ENCODE peak calls at places on chromosome 17, in four cellular contexts. P, K, Z and F are unnamed samples.
A peak's percentile ranks its signal among the peaks of the same experiment; 100 is the strongest.

GRCh38 chr17:49223517-49224197 is 6.9 kb downstream of the PHOSPHO1 start:
- DNase-seq in P (peak; percentile 77), K (peak; percentile 73), Z (no peak), F (no peak)

GRCh38 chr17:2282297-2282873 is 21.2 kb downstream of the SMG6 start:
- DNase-seq in P (peak; percentile 63), K (no peak), Z (peak; percentile 93), F (peak; percentile 70)

GRCh38 chr17:46929413-46929812 is 6.5 kb downstream of the GOSR2 start:
- DNase-seq in P (no peak), K (no peak), Z (peak; percentile 26), F (no peak)

GRCh38 chr17:8226536-8227237 is 16.3 kb upstream of the AURKB start:
- DNase-seq in P (peak; percentile 94), K (peak; percentile 81), Z (peak; percentile 91), F (no peak)

GRCh38 chr17:77496831-77497577 is 356.2 kb downstream of the SEC14L1 start:
- DNase-seq in P (no peak), K (no peak), Z (no peak), F (no peak)

GRCh38 chr17:42682400-42683384 is at the start of gene CNTNAP1:
- DNase-seq in P (peak; percentile 89), K (peak; percentile 68), Z (peak; percentile 75), F (no peak)

GRCh38 chr17:49365667-49366066 is 3.6 kb upstream of the ZNF652 start:
- DNase-seq in P (peak; percentile 61), K (no peak), Z (peak; percentile 33), F (no peak)

GRCh38 chr17:19242323-19242722 is 5.2 kb downstream of the EPN2 start:
- DNase-seq in P (no peak), K (no peak), Z (no peak), F (no peak)

GRCh38 chr17:73581379-73581778 is 62.9 kb downstream of the SDK2 start:
- DNase-seq in P (no peak), K (no peak), Z (no peak), F (no peak)

GRCh38 chr17:45372325-45372869 is 55.6 kb upstream of the MAP3K14 start:
- DNase-seq in P (no peak), K (no peak), Z (peak; percentile 16), F (no peak)

GRCh38 chr17:55157165-55157564 is 107.6 kb upstream of the HLF start:
- DNase-seq in P (no peak), K (no peak), Z (peak; percentile 23), F (no peak)

GRCh38 chr17:3754458-3755334 is 31.0 kb downstream of the HASPIN start:
- DNase-seq in P (peak; percentile 95), K (peak; percentile 96), Z (no peak), F (no peak)

GRCh38 chr17:52470553-52470952 is 312.0 kb upstream of the CA10 start:
- DNase-seq in P (no peak), K (no peak), Z (no peak), F (no peak)

GRCh38 chr17:6755731-6756184 is at the start of gene XAF1:
- DNase-seq in P (no peak), K (peak; percentile 52), Z (peak; percentile 63), F (no peak)

GRCh38 chr17:79295307-79295706 is 220.7 kb downstream of the ENGASE start:
- DNase-seq in P (no peak), K (no peak), Z (no peak), F (no peak)

GRCh38 chr17:8470447-8471047 is 34.9 kb downstream of the NDEL1 start:
- DNase-seq in P (no peak), K (no peak), Z (no peak), F (no peak)

GRCh38 chr17:17216236-17216635 is 10.1 kb upstream of the PLD6 start:
- DNase-seq in P (no peak), K (no peak), Z (no peak), F (no peak)

GRCh38 chr17:34980681-34981537 is 597 bp downstream of the LIG3 start:
- DNase-seq in P (peak; percentile 82), K (peak; percentile 78), Z (peak; percentile 84), F (peak; percentile 42)

GRCh38 chr17:34979153-34979552 is 1.2 kb upstream of the LIG3 start:
- DNase-seq in P (no peak), K (no peak), Z (no peak), F (no peak)

GRCh38 chr17:34980353-34980680 is at the start of gene LIG3:
- DNase-seq in P (peak; percentile 96), K (peak; percentile 96), Z (peak; percentile 91), F (peak; percentile 79)

GRCh38 chr17:34979650-34980352 is 511 bp upstream of the LIG3 start:
- DNase-seq in P (peak; percentile 18), K (no peak), Z (no peak), F (no peak)

DNA sequence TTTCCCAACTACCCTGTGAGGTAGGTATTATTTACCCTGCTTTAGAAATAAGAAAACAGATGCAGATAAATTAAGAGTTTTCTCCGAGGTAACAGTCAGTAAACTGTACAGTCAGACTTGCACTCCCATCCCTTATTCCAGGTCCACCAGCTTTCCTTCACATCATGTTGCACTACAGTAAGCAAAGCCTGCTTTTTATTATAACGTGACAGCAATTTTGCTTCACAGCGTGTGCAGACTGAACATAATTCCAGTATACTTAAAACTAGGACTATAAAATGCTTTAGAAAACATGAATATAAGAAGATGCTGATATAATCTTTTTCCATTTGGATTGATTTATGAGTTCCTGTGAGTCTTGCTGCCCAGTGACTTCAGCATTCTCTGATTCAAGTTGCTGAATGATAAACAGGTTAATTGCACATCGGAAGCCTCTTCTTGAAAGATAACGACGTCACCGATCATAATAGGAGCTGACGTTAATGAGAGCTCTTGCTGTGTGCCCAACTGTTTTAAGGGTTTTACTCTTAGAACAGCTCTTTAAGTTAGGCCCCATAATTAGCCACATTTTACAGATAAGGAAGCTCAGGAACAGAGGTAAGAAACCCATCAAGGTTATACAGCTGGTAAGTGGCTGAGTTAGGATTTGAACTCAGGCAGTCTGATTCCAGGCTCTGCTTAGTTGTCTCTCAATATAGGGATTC is 1.4 kb downstream of the LIG3 start:
- DNase-seq in P (peak; percentile 38), K (no peak), Z (peak; percentile 43), F (no peak)
- H3K4me3 ChIP-seq in P (peak overlapping the region; percentile 83), K (peak overlapping the region; percentile 80), Z (peak overlapping the region; percentile 73), F (peak overlapping the region; percentile 84)

GRCh38 chr17:76279742-76280287 is 14.7 kb downstream of the UBALD2 start:
- DNase-seq in P (no peak), K (no peak), Z (no peak), F (no peak)
- TF ChIP-seq CTCF in P (no peak), K (no peak), Z (no peak), F (no peak)

GRCh38 chr17:28317099-28317964 is 1.7 kb upstream of the TMEM97 start:
- DNase-seq in P (no peak), K (no peak), Z (no peak), F (no peak)
- H3K4me3 ChIP-seq in P (peak overlapping the region; percentile 80), K (no peak overlapping the region), Z (no peak overlapping the region), F (peak overlapping the region; percentile 85)

DNA sequence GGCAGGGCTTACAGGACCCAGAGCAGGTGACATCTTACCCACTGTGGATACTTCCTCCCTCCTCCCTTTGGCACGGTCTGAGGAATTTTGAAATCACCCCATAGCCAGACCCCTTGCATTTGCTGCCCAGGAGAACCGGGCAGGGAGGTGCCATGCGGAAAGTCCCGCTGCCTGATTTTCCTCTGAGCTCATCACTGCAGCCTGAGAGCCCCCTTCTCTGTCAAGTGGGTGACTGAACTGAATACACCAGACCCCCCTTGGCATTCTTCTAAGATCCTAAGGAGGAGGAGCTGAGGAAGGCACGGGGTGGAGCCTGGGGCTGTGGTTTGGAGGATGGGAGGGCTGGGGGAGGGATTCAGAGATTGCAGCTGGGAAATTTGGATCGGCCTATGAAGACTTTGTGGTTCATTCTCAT is 173.4 kb downstream of the RAB11FIP4 start:
- DNase-seq in P (peak; percentile 26), K (no peak), Z (peak; percentile 69), F (no peak)
- TF ChIP-seq CTCF in P (no peak), K (no peak), Z (no peak), F (no peak)

GRCh38 chr17:33196883-33197282 is 96.2 kb downstream of the ASIC2 start:
- DNase-seq in P (no peak), K (no peak), Z (no peak), F (no peak)

GRCh38 chr17:33200116-33200515 is 93.0 kb downstream of the ASIC2 start:
- DNase-seq in P (no peak), K (peak; percentile 35), Z (peak; percentile 52), F (no peak)

GRCh38 chr17:33200587-33200986 is 92.5 kb downstream of the ASIC2 start:
- DNase-seq in P (no peak), K (no peak), Z (no peak), F (no peak)

GRCh38 chr17:33201255-33201654 is 91.8 kb downstream of the ASIC2 start:
- DNase-seq in P (peak; percentile 5), K (no peak), Z (no peak), F (no peak)

DNA sequence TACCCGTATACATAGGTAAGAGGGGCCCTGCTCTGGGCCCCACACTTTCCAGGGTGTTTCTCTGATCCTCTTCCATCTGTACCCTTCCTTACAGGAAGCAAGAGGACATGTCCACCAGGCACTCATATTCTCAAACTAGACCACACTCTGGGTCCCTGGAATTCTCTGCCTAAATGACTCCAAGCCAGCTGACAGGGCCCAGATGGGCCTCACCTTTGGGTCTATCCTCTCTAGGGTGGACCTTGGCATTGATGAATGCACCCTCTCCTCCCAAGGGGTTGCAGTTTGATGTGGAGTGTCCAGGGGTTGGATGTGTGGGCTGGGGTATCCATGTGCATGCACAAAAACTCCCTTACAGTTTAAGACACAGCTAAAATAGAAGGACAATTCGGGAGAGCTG is 95.8 kb downstream of the ASIC2 start:
- DNase-seq in P (no peak), K (no peak), Z (no peak), F (no peak)
- H3K4me3 ChIP-seq in P (no peak overlapping the region), K (no peak overlapping the region), Z (no peak overlapping the region), F (no peak overlapping the region)

GRCh38 chr17:34556384-34556783 is 23.0 kb upstream of the TMEM132E start:
- DNase-seq in P (peak; percentile 81), K (no peak), Z (no peak), F (no peak)

GRCh38 chr17:34562387-34562786 is 17.0 kb upstream of the TMEM132E start:
- DNase-seq in P (peak; percentile 45), K (no peak), Z (no peak), F (no peak)

GRCh38 chr17:34561328-34561727 is 18.1 kb upstream of the TMEM132E start:
- DNase-seq in P (no peak), K (no peak), Z (no peak), F (no peak)

DNA sequence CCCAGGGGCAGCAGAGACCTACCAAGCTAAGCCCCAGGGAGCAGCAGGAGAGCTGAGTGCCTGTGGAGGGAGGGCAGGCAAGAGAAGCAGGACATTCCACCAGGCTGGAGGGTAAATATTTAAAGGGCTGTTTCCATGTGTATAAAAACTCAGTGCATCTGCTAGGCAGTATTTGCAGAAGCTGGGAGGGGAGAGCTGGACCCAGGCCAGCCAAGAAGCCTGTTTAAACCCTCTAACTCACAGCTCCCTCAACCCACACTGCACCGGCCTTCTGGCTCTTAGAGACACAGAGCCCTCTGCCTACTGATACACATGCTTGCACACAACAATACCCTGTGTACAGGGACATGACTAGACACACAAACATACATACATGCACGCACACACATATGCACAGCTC is 22.4 kb upstream of the TMEM132E start:
- DNase-seq in P (no peak), K (no peak), Z (no peak), F (no peak)
- TF ChIP-seq CTCF in P (no peak), K (no peak), Z (no peak), F (no peak)

GRCh38 chr17:38421871-38422819 is 6.1 kb upstream of the ARHGAP23 start:
- DNase-seq in P (no peak), K (no peak), Z (no peak), F (no peak)
- H3K4me3 ChIP-seq in P (no peak overlapping the region), K (no peak overlapping the region), Z (no peak overlapping the region), F (no peak overlapping the region)